ENCODE peak calls at places on chromosomes 7 and 10, in seven cellular contexts. Y is stimulated activated CD4-positive, alpha-beta T cell treated with anti-CD3 and anti-CD28 coated beads, Interleukin-1b, Interleukin-23, amount 100 ng/mL, for 1 hour; N is T1000; M is iris pigment epithelial cell; E is A549; B is left cardiac atrium; C is amniotic stem cell. F is an unnamed sample.

GRCh38 chr10:74929197-74929596 is 102.8 kb downstream of the KAT6B start:
- DNase-seq in Y (no peak), N (no peak), M (peak; percentile 73), E (no peak), B (no peak), C (no peak), F (no peak)

GRCh38 chr10:103080891-103081581 is 112.0 kb downstream of the NT5C2 start:
- DNase-seq in Y (no peak), N (no peak), M (no peak), E (no peak), B (no peak), C (no peak), F (no peak)

GRCh38 chr10:58796242-58796641 is 283.6 kb downstream of the BICC1 start:
- DNase-seq in Y (no peak), N (no peak), M (no peak), E (no peak), B (no peak), C (no peak), F (no peak)

GRCh38 chr10:22268503-22268902 is 47.7 kb upstream of the COMMD3 start:
- DNase-seq in Y (no peak), N (no peak), M (no peak), E (no peak), B (no peak), C (no peak), F (no peak)

GRCh38 chr7:1548438-1548831 is 7.6 kb downstream of the TMEM184A start:
- DNase-seq in Y (no peak), N (no peak), M (no peak), E (no peak), B (no peak), C (no peak), F (no peak)

GRCh38 chr10:110410329-110411046 is 87.2 kb upstream of the DUSP5 start:
- DNase-seq in Y (no peak), N (peak; percentile 77), M (peak; percentile 99), E (peak; percentile 96), B (peak; percentile 66), C (peak; percentile 90), F (no peak)

GRCh38 chr10:56487746-56488145 is 126.7 kb upstream of the ZWINT start:
- DNase-seq in Y (no peak), N (no peak), M (no peak), E (no peak), B (no peak), C (no peak), F (no peak)

GRCh38 chr7:91079491-91079890 is 184.7 kb upstream of the FZD1 start:
- DNase-seq in Y (no peak), N (no peak), M (peak; percentile 76), E (no peak), B (no peak), C (no peak), F (no peak)

GRCh38 chr7:84337386-84337785 is 142.8 kb upstream of the SEMA3A start:
- DNase-seq in Y (no peak), N (no peak), M (peak; percentile 82), E (no peak), B (no peak), C (no peak), F (no peak)

GRCh38 chr7:123533553-123533917 is 860 bp downstream of the IQUB start:
- DNase-seq in Y (no peak), N (no peak), M (no peak), E (no peak), B (no peak), C (no peak), F (no peak)

GRCh38 chr7:34756025-34756437 is 98.0 kb downstream of the NPSR1 start:
- DNase-seq in Y (no peak), N (no peak), M (no peak), E (no peak), B (no peak), C (no peak), F (no peak)

GRCh38 chr10:14954934-14955333 is 1.0 kb upstream of the DCLRE1C start:
- DNase-seq in Y (no peak), N (no peak), M (no peak), E (no peak), B (no peak), C (no peak), F (no peak)

GRCh38 chr7:34396437-34397064 is 261.5 kb upstream of the NPSR1 start:
- DNase-seq in Y (no peak), N (no peak), M (no peak), E (no peak), B (no peak), C (no peak), F (no peak)

GRCh38 chr7:122219253-122219865 is 75.3 kb upstream of the AASS start:
- DNase-seq in Y (no peak), N (no peak), M (peak; percentile 24), E (no peak), B (no peak), C (peak; percentile 7), F (no peak)

GRCh38 chr7:2724453-2725177 is 36.6 kb downstream of the AMZ1 start:
- DNase-seq in Y (no peak), N (no peak), M (no peak), E (no peak), B (peak; percentile 11), C (no peak), F (no peak)

GRCh38 chr7:50309736-50310135 is 5.2 kb downstream of the IKZF1 start:
- DNase-seq in Y (no peak), N (no peak), M (no peak), E (no peak), B (no peak), C (no peak), F (no peak)

GRCh38 chr7:104106106-104106505 is 101.7 kb downstream of the ORC5 start:
- DNase-seq in Y (no peak), N (no peak), M (peak; percentile 33), E (no peak), B (no peak), C (peak; percentile 2), F (no peak)

GRCh38 chr10:29849434-29849833 is 210.0 kb downstream of the JCAD start:
- DNase-seq in Y (no peak), N (no peak), M (peak; percentile 86), E (no peak), B (no peak), C (no peak), F (no peak)

GRCh38 chr10:122190553-122190952 is 80.5 kb upstream of the BTBD16 start:
- DNase-seq in Y (no peak), N (no peak), M (no peak), E (no peak), B (no peak), C (no peak), F (no peak)

GRCh38 chr7:69429817-69430501 is 168.3 kb upstream of the AUTS2 start:
- DNase-seq in Y (no peak), N (no peak), M (no peak), E (no peak), B (peak; percentile 69), C (no peak), F (no peak)

GRCh38 chr10:88687853-88688467 is 18.1 kb upstream of the LIPK start:
- DNase-seq in Y (no peak), N (no peak), M (peak; percentile 38), E (peak; percentile 27), B (no peak), C (peak; percentile 11), F (no peak)

GRCh38 chr10:32141018-32141807 is 85.0 kb upstream of the KIF5B start:
- DNase-seq in Y (no peak), N (no peak), M (peak; percentile 31), E (no peak), B (peak; percentile 55), C (no peak), F (no peak)

GRCh38 chr7:155455776-155456516 is 2.0 kb upstream of the EN2 start:
- DNase-seq in Y (no peak), N (no peak), M (no peak), E (no peak), B (no peak), C (no peak), F (no peak)

GRCh38 chr10:91197044-91197651 is 23.3 kb upstream of the PCGF5 start:
- DNase-seq in Y (no peak), N (no peak), M (peak; percentile 33), E (no peak), B (peak; percentile 66), C (no peak), F (no peak)

GRCh38 chr7:95012001-95012400 is 104.6 kb downstream of the PPP1R9A start:
- DNase-seq in Y (no peak), N (no peak), M (peak; percentile 6), E (no peak), B (no peak), C (no peak), F (no peak)

GRCh38 chr7:50372921-50373320 is 68.4 kb downstream of the IKZF1 start:
- DNase-seq in Y (no peak), N (no peak), M (no peak), E (no peak), B (no peak), C (no peak), F (no peak)

GRCh38 chr10:112000466-112000865 is 183.1 kb downstream of the GPAM start:
- DNase-seq in Y (no peak), N (no peak), M (no peak), E (no peak), B (no peak), C (no peak), F (no peak)

GRCh38 chr7:144780071-144780608 is 55.7 kb downstream of the TPK1 start:
- DNase-seq in Y (no peak), N (no peak), M (peak; percentile 60), E (no peak), B (no peak), C (no peak), F (no peak)

GRCh38 chr7:99720370-99721128 is 14.4 kb downstream of the CYP3A7 start:
- DNase-seq in Y (no peak), N (no peak), M (no peak), E (no peak), B (no peak), C (no peak), F (no peak)

GRCh38 chr10:95530561-95530960 is 30.6 kb downstream of the SORBS1 start:
- DNase-seq in Y (no peak), N (no peak), M (no peak), E (no peak), B (no peak), C (no peak), F (no peak)

GRCh38 chr10:78494179-78494578 is 460.5 kb downstream of the RPS24 start:
- DNase-seq in Y (no peak), N (no peak), M (no peak), E (no peak), B (no peak), C (no peak), F (no peak)

GRCh38 chr7:154857728-154858681 is 144.9 kb downstream of the PAXIP1 start:
- DNase-seq in Y (no peak), N (no peak), M (no peak), E (peak; percentile 22), B (no peak), C (no peak), F (no peak)

F was measured in NCI-H1048.